ENCODE peak calls at places on chromosomes 4 and X, in seven cellular contexts. U is CD4-positive, alpha-beta memory T cell; C is progenitor cell of endocrine pancreas; H is LoVo; Z is NT2/D1; X is AG09309; Y is stimulated activated CD8-positive, alpha-beta memory T cell treated with anti-CD3 and anti-CD28 coated beads, Interleukin-4, amount 100 ng/mL, for 1 hour. M is an unnamed sample.

GRCh38 chr4:84680956-84681355 is 98.0 kb downstream of the CDS1 start:
- DNase-seq in U (no peak), C (no peak), Y (no peak), X (no peak), Z (no peak), H (no peak), M (no peak)

GRCh38 chrX:133085785-133086184 is 11.1 kb downstream of the USP26 start:
- DNase-seq in X (no peak), H (peak), Y (no peak), C (no peak), Z (no peak), U (no peak), M (no peak)

GRCh38 chr4:137819964-137820383 is 287.7 kb upstream of the PCDH18 start:
- DNase-seq in U (no peak), X (peak), Y (no peak), C (no peak), H (peak), Z (peak), M (no peak)

GRCh38 chr4:67933755-67934154 is 29.5 kb downstream of the TMPRSS11A start:
- DNase-seq in C (no peak), U (no peak), X (no peak), Z (no peak), Y (no peak), H (no peak), M (no peak)

GRCh38 chr4:83219344-83219990 is 65.1 kb downstream of the COQ2 start:
- DNase-seq in U (peak), H (no peak), X (no peak), Z (no peak), Y (no peak), C (no peak), M (no peak)

GRCh38 chr4:185467101-185467500 is 4.4 kb downstream of the CCDC110 start:
- DNase-seq in X (no peak), U (no peak), Z (no peak), C (no peak), Y (no peak), H (no peak), M (no peak)

GRCh38 chrX:51608071-51608470 is 10.6 kb downstream of the CENPVL3 start:
- DNase-seq in H (no peak), U (no peak), Z (no peak), Y (no peak), C (no peak), X (peak), M (no peak)

GRCh38 chrX:93420090-93420489 is 253.3 kb downstream of the NAP1L3 start:
- DNase-seq in U (no peak), X (no peak), C (no peak), H (no peak), Y (no peak), Z (no peak), M (no peak)

GRCh38 chr4:6730603-6731300 is 14.8 kb downstream of the BLOC1S4 start:
- DNase-seq in Z (no peak), C (no peak), Y (no peak), H (no peak), U (no peak), X (no peak), M (no peak)

GRCh38 chr4:119080721-119081541 is 54.7 kb upstream of the MYOZ2 start:
- DNase-seq in H (peak), U (no peak), X (no peak), Z (no peak), Y (no peak), C (no peak), M (no peak)

M was measured in cerebellar nuclear complex.